ENCODE peak calls at places on chromosomes 12 and 14, in six cellular contexts. V, Z, W, S, A and E are unnamed samples.

GRCh38 chr12:70094467-70094866 is 148.8 kb upstream of the CNOT2 start:
- DNase-seq in S (no peak), Z (no peak), V (no peak), W (no peak), A (no peak), E (no peak)

GRCh38 chr12:27333311-27334009 is 824 bp downstream of the BMAL2 start:
- DNase-seq in W (peak; percentile 47), A (no peak), V (no peak), S (peak; percentile 17), Z (peak; percentile 21), E (peak; percentile 38)

GRCh38 chr12:88029093-88029665 is at the start of gene C12orf50:
- DNase-seq in A (no peak), V (no peak), Z (no peak), W (no peak), S (no peak), E (peak; percentile 11)

GRCh38 chr14:60222820-60223219 is 26.2 kb upstream of the PPM1A start:
- DNase-seq in S (no peak), Z (no peak), A (no peak), V (peak; percentile 80), W (no peak), E (peak; percentile 15)

GRCh38 chr14:30277268-30277667 is 281.7 kb upstream of the G2E3 start:
- DNase-seq in S (no peak), V (no peak), A (no peak), Z (no peak), W (no peak), E (no peak)

GRCh38 chr14:54200726-54201125 is 196.1 kb upstream of the CDKN3 start:
- DNase-seq in S (no peak), V (no peak), A (no peak), Z (no peak), W (peak; percentile 83), E (peak; percentile 53)

GRCh38 chr12:119090865-119091264 is 87.9 kb upstream of the HSPB8 start:
- DNase-seq in A (no peak), S (no peak), W (no peak), V (no peak), Z (no peak), E (no peak)

GRCh38 chr12:9048930-9049329 is 59.6 kb downstream of the KLRG1 start:
- DNase-seq in S (no peak), A (no peak), Z (no peak), W (no peak), V (no peak), E (no peak)

GRCh38 chr12:96948782-96949181 is 41.7 kb downstream of the NEDD1 start:
- DNase-seq in A (no peak), V (no peak), Z (no peak), S (no peak), W (no peak), E (no peak)

GRCh38 chr12:3920378-3921141 is 47.4 kb upstream of the PARP11 start:
- DNase-seq in S (no peak), A (no peak), W (no peak), V (no peak), Z (peak; percentile 44), E (no peak)

GRCh38 chr12:131939007-131939406 is 9.9 kb downstream of the PUS1 start:
- DNase-seq in Z (no peak), V (no peak), W (no peak), S (no peak), A (no peak), E (no peak)

GRCh38 chr12:47753021-47754001 is 5.4 kb downstream of the RAPGEF3 start:
- DNase-seq in V (peak; percentile 89), S (no peak), Z (peak; percentile 45), A (no peak), W (no peak), E (peak; percentile 64)

GRCh38 chr12:116630762-116631161 is 71.6 kb downstream of the MAP1LC3B2 start:
- DNase-seq in V (no peak), Z (no peak), W (no peak), S (no peak), A (no peak), E (no peak)

DNA sequence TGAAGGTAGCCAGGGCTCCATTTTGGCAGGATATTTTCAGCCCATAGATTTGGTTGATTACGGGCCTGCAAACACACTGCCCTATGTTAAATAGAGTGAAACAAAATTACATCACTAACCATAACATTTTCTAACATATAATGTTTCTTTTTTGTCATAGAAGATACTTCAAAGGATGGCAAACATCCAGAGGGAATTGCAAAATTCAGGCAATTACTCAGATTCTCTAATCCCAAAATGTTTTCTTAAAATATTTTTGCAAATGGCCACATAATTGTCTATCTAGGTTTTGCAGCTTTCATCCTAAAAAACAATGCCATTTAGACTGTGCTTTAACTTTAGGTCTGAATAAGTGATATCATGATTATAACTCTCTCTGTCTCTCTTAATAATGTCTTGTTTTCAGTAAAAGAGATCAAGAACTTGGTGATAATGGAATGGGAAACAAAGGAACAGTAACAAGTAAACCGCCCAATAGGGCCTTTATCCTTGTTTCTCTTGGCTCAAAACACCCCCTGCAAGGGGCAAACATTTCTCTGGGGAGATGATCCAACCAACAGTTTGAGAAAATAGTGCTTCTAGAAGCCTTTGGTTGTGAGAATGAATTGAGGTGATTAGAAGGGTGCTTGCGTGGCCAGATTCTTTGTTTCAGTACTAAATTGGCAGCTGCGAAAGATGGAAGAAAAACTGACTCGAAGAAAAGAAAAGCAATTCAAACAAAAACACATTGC is 54.4 kb upstream of the BTG1 start:
- DNase-seq in A (no peak), V (no peak), W (no peak), Z (no peak), S (no peak), E (no peak)
- H3K4me3 ChIP-seq in A (no peak overlapping the region), V (no peak overlapping the region), W (no peak overlapping the region), Z (no peak overlapping the region), S (no peak overlapping the region), E (no peak overlapping the region)

GRCh38 chr14:91327201-91327600 is 82.7 kb upstream of the GPR68 start:
- DNase-seq in V (no peak), S (no peak), A (no peak), Z (no peak), W (no peak), E (no peak)
- H3K36me3 ChIP-seq in V (no peaks in the 10 kb centered on the region), S (peaks cover 54% of the 10 kb centered on the region), A (peaks cover 58% of the 10 kb centered on the region), Z (no peaks in the 10 kb centered on the region), W (no peaks in the 10 kb centered on the region), E (peaks cover 10% of the 10 kb centered on the region)

GRCh38 chr14:103220982-103221641 is 97.9 kb downstream of the TNFAIP2 start:
- DNase-seq in V (no peak), S (no peak), W (no peak), A (no peak), Z (no peak), E (no peak)
- H3K27me3 ChIP-seq in V (no peaks in the 10 kb centered on the region), S (no peaks in the 10 kb centered on the region), W (peaks cover 76% of the 10 kb centered on the region), A (peaks cover 6% of the 10 kb centered on the region), Z (peaks cover 13% of the 10 kb centered on the region), E (peaks cover 23% of the 10 kb centered on the region)

GRCh38 chr12:77835982-77836381 is 5.3 kb downstream of the NAV3 start:
- DNase-seq in V (no peak), A (no peak), Z (no peak), W (no peak), S (no peak), E (no peak)

GRCh38 chr12:77841467-77842054 is 10.9 kb downstream of the NAV3 start:
- DNase-seq in S (no peak), W (no peak), V (no peak), Z (peak; percentile 31), A (no peak), E (peak; percentile 63)

GRCh38 chr12:77834618-77835017 is 3.9 kb downstream of the NAV3 start:
- DNase-seq in A (no peak), W (no peak), Z (no peak), V (no peak), S (no peak), E (no peak)

GRCh38 chr12:77842430-77842829 is 11.7 kb downstream of the NAV3 start:
- DNase-seq in S (no peak), Z (no peak), W (no peak), V (no peak), A (no peak), E (peak; percentile 43)

DNA sequence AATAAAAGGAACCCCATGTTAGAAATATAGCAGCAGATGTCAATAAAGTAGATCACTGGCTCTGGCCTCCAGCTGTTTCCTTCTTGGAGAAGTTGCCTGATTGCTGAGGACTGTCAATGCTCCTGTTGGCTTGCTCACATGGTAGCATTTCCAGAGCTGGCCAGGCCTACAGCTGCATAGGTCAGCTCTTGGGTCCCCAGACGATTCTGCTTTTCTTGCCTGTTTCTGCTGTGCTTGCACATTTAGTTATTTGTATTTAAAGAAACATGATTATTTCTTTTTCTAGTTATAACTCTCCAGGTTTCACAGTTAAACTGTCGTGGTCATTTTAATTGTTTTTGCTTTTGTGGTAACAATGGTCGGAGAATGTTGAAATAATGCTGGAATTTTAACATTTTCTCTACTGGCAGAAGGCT is 7.2 kb downstream of the NAV3 start:
- DNase-seq in S (no peak), Z (no peak), A (no peak), W (no peak), V (no peak), E (no peak)
- H3K4me3 ChIP-seq in S (no peak overlapping the region), Z (no peak overlapping the region), A (no peak overlapping the region), W (no peak overlapping the region), V (no peak overlapping the region), E (no peak overlapping the region)

DNA sequence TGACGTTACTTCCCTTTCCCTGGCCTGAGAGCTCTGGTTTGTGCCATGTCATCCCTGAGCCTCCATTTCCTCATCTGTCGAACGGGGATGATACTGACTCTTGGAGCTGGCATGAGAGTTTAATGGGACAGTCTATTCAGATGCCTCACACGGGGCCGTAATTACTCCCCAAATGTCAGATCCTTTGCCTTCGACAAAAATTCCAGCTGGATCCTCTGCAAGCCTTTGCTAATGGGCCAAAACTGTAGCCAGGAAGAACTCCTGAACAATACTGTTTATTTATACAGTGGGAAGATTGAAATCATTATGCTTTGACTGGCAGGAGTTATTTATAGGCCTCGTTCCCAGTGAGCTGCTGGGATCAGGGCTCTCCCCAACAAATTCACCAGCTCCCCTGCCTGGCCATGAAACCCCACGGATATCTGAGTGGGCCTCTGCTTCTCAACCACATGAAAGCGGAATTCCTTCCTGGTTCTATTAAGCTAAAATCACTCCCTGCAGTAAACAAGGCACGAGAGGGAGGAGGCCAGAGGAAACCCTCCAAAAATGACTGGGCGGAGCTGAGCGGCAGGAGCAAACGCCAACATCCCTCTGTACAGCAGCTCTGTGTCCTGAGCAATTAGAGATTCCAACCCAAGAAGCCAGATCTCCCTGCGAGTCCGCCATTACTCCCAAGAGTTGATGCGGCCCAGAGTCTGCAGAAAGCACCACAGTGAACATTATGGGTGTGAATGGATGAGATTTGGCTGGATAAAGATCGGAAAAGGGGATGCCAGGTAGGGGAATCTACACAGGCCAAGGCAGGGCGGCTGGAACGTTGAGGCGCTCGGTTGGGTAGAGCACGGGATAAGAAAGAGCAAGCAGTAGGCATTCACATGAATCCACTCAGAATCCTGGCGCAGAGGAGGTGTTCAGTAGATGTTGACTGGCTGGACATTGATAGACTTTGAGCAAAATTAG is 326.1 kb downstream of the BCL11B start:
- DNase-seq in S (no peak), V (no peak), A (no peak), Z (no peak), W (no peak), E (no peak)
- H3K36me3 ChIP-seq in S (no peaks in the 10 kb centered on the region), V (no peaks in the 10 kb centered on the region), A (no peaks in the 10 kb centered on the region), Z (no peaks in the 10 kb centered on the region), W (no peaks in the 10 kb centered on the region), E (no peaks in the 10 kb centered on the region)

DNA sequence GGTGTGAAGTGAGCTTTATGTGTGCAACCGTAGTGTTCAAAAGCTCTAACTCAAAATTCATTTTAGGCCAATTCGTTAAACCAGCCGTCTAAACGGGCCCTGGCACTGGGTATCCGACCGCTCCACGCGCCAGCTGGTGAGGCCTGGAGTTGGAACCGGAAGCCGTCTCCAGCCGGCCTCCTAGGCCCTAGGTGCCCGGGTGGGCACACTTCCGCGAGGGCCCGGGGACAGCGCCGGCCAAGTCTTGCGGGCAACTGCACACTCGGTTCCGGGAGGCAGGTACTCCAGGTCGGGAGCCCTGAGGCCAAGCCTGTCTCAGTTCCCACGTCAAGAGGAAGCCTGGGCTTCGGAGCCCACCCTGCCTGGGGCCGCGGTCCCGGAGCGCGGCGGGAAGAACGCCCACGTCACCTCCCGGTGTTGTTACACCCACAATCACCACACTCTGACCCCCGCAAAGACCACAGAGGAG is 16.2 kb downstream of the OTX2 start:
- DNase-seq in S (no peak), W (no peak), Z (no peak), V (no peak), A (no peak), E (no peak)
- H3K27me3 ChIP-seq in S (peaks cover 23% of the 10 kb centered on the region), W (peaks cover 74% of the 10 kb centered on the region), Z (peaks cover 68% of the 10 kb centered on the region), V (no peaks in the 10 kb centered on the region), A (peaks cover 44% of the 10 kb centered on the region), E (peaks cover 47% of the 10 kb centered on the region)